ENCODE peak calls at places on chromosomes 6 and 20, in four cellular contexts. Y is brain microvascular endothelial cell; B is RWPE1; M is CD4-positive, alpha-beta T cell. S is an unnamed sample.
A peak's percentile ranks its signal among the peaks of the same experiment; 100 is the strongest.

GRCh38 chr6:2819891-2820814 is 21.5 kb downstream of the SERPINB1 start:
- DNase-seq in B (no peak), M (no peak), Y (no peak), S (no peak)

GRCh38 chr6:4943716-4944115 is 60.1 kb downstream of the RPP40 start:
- DNase-seq in Y (no peak), B (no peak), M (no peak), S (peak; percentile 43)

GRCh38 chr20:44589522-44589921 is 7.1 kb downstream of the PKIG start:
- DNase-seq in Y (no peak), B (no peak), M (no peak), S (no peak)

GRCh38 chr6:153442096-153442495 is 311.0 kb upstream of the RGS17 start:
- DNase-seq in M (no peak), B (no peak), Y (no peak), S (no peak)

GRCh38 chr6:10809098-10809497 is 29.2 kb downstream of the MAK start:
- DNase-seq in Y (no peak), B (no peak), M (no peak), S (peak; percentile 4)

GRCh38 chr6:5701086-5701661 is 305.6 kb downstream of the NRN1 start:
- DNase-seq in B (no peak), Y (no peak), M (no peak), S (no peak)

GRCh38 chr6:25041676-25042598 is 106.2 kb upstream of the RIPOR2 start:
- DNase-seq in M (peak; percentile 56), B (no peak), Y (no peak), S (no peak)

GRCh38 chr6:30793521-30794194 is 49.3 kb upstream of the IER3 start:
- DNase-seq in M (no peak), Y (peak; percentile 66), B (no peak), S (no peak)

GRCh38 chr20:46619445-46619844 is 31.8 kb downstream of the SLC13A3 start:
- DNase-seq in M (no peak), Y (no peak), B (no peak), S (no peak)

GRCh38 chr6:53573299-53573698 is 28.4 kb upstream of the GCLC start:
- DNase-seq in M (no peak), B (no peak), Y (no peak), S (no peak)

GRCh38 chr6:42118162-42119001 is 24.0 kb downstream of the C6orf132 start:
- DNase-seq in B (peak; percentile 68), M (no peak), Y (no peak), S (peak; percentile 89)

GRCh38 chr6:50850860-50851259 is 32.2 kb downstream of the TFAP2B start:
- DNase-seq in M (no peak), Y (no peak), B (no peak), S (no peak)

GRCh38 chr20:11844691-11845090 is 73.0 kb upstream of the BTBD3 start:
- DNase-seq in B (no peak), M (no peak), Y (no peak), S (no peak)

GRCh38 chr6:14721103-14721758 is 524.6 kb upstream of the JARID2 start:
- DNase-seq in M (no peak), Y (no peak), B (no peak), S (peak; percentile 81)

GRCh38 chr6:111757342-111757741 is 115.9 kb downstream of the FYN start:
- DNase-seq in B (peak; percentile 8), Y (peak; percentile 49), M (no peak), S (no peak)

GRCh38 chr6:44512868-44513641 is 125.5 kb downstream of the CDC5L start:
- DNase-seq in Y (no peak), B (no peak), M (no peak), S (no peak)

GRCh38 chr20:57785720-57786119 is 75.9 kb upstream of the PMEPA1 start:
- DNase-seq in B (no peak), M (no peak), Y (no peak), S (no peak)

GRCh38 chr20:37238426-37238825 is 23.2 kb downstream of the GHRH start:
- DNase-seq in M (no peak), B (no peak), Y (no peak), S (no peak)

GRCh38 chr6:127381384-127381783 is 38.0 kb upstream of the ECHDC1 start:
- DNase-seq in M (no peak), Y (no peak), B (no peak), S (no peak)

GRCh38 chr20:23147964-23148720 is 62.0 kb upstream of the CD93 start:
- DNase-seq in B (no peak), M (no peak), Y (peak; percentile 73), S (peak; percentile 80)

GRCh38 chr6:88730602-88731001 is 232.8 kb downstream of the RNGTT start:
- DNase-seq in B (peak; percentile 2), Y (peak; percentile 84), M (no peak), S (peak; percentile 61)

GRCh38 chr20:18628330-18628941 is 40.6 kb downstream of the DTD1 start:
- DNase-seq in B (peak; percentile 36), Y (no peak), M (no peak), S (peak; percentile 30)

GRCh38 chr6:127439718-127440117 is 19.5 kb downstream of the KIAA0408 start:
- DNase-seq in Y (no peak), B (no peak), M (no peak), S (no peak)

GRCh38 chr6:26354162-26354561 is 10.8 kb upstream of the BTN3A2 start:
- DNase-seq in Y (no peak), M (no peak), B (no peak), S (no peak)

GRCh38 chr20:4272225-4272624 is 256.9 kb upstream of the RNF24 start:
- DNase-seq in Y (no peak), B (no peak), M (no peak), S (peak; percentile 10)

GRCh38 chr6:136466789-136467585 is 83.2 kb downstream of the MAP7 start:
- DNase-seq in M (no peak), B (no peak), Y (no peak), S (no peak)

GRCh38 chr6:21468487-21468886 is 125.1 kb upstream of the SOX4 start:
- DNase-seq in B (no peak), M (no peak), Y (no peak), S (no peak)

GRCh38 chr6:165986647-165987482 is 180.8 kb downstream of the TBXT start:
- DNase-seq in Y (no peak), M (no peak), B (peak; percentile 7), S (peak; percentile 9)

GRCh38 chr20:36818185-36818584 is 44.6 kb upstream of the DSN1 start:
- DNase-seq in M (no peak), B (no peak), Y (no peak), S (no peak)

GRCh38 chr6:46184114-46184513 is 13.3 kb upstream of the ENPP5 start:
- DNase-seq in Y (peak; percentile 68), B (peak; percentile 53), M (no peak), S (peak; percentile 76)

GRCh38 chr20:52945862-52946522 is 26.2 kb upstream of the TSHZ2 start:
- DNase-seq in B (peak; percentile 91), M (no peak), Y (no peak), S (peak; percentile 69)

GRCh38 chr20:13610205-13610604 is 28.5 kb downstream of the TASP1 start:
- DNase-seq in Y (no peak), B (no peak), M (no peak), S (peak; percentile 5)

GRCh38 chr6:165850434-165851019 is 187.5 kb upstream of the PDE10A start:
- DNase-seq in M (no peak), B (peak; percentile 51), Y (peak; percentile 64), S (peak; percentile 57)

GRCh38 chr20:64226686-64227576 is 28.6 kb upstream of the PCMTD2 start:
- DNase-seq in M (peak; percentile 14), Y (no peak), B (no peak), S (no peak)

GRCh38 chr20:1330075-1330830 is 1.3 kb upstream of the SDCBP2 start:
- DNase-seq in B (peak; percentile 44), Y (no peak), M (peak; percentile 66), S (peak; percentile 89)

GRCh38 chr6:153032255-153032882 is 29.9 kb upstream of the MTRF1L start:
- DNase-seq in B (peak; percentile 20), Y (no peak), M (no peak), S (peak; percentile 46)

GRCh38 chr6:3409699-3410384 is 47.0 kb downstream of the SLC22A23 start:
- DNase-seq in Y (no peak), B (no peak), M (no peak), S (peak; percentile 50)

GRCh38 chr6:168837231-168837903 is 396.4 kb downstream of the SMOC2 start:
- DNase-seq in M (no peak), Y (no peak), B (no peak), S (no peak)

GRCh38 chr20:49964964-49965780 is 17.6 kb upstream of the SNAI1 start:
- DNase-seq in M (no peak), B (peak; percentile 60), Y (peak; percentile 45), S (peak; percentile 53)

DNA sequence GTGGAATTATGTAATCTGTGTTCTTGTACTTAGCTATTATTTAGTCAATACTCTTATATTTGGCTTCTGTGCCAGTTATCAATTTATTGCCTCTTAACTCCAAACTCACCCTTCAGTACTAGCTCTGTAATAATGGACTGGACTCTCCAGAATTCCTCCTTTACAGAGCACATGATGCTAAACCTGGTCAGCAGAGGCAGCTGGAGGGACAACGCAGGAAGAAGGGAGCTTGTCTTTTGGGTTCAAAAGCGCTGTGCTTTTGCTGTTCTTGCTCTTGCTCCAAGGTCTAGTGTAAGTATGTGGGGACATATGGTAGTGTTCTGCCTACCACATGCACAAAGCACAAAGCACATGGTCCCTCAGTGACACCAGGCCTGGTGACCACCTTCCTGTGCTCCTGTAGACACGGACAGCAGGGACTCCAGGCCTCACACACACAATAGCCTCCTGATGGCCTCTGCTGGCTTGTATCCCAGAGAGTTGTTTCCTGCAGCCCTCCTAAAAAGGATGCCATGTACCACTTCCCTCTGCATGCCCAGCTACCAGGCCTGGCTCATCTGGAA is 46.1 kb downstream of the CHD6 start:
- DNase-seq in M (no peak), Y (no peak), B (no peak), S (no peak)
- TF ChIP-seq CTCF in M (no peak), Y (peak; percentile 66), B (no peak), S (no peak)

GRCh38 chr6:113351183-113351834 is 505.8 kb upstream of the MARCKS start:
- DNase-seq in Y (peak; percentile 59), M (no peak), B (no peak), S (peak; percentile 33)
- TF ChIP-seq CTCF in Y (no peak), M (no peak), B (no peak), S (no peak)

DNA sequence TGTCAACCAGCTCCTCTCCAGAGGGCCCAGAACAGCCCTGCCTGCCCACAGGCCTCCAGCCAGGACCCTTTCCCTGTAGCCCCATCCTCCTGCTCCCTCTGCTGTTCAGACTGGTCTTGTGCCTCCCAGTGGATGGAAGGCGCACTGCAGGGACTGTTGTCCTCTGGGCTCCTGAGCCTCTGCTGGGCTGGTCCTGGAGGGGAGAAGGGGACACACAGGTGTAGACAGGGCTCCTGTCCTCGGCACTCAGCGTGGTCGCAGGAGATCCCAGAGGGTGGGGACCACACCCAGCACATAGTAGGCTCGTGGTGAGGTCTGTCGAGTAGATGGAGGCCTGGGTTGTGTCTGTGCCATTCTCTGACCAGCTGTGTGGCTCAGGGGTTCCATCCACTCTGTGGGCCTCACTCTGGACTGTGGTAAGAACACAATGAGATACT is 11.5 kb downstream of the ITPR3 start:
- DNase-seq in B (no peak), M (peak; percentile 47), Y (peak; percentile 12), S (peak; percentile 67)
- TF ChIP-seq CTCF in B (no peak), M (peak; percentile 57), Y (peak; percentile 95), S (peak; percentile 80)

GRCh38 chr6:159007510-159007909 is 7.5 kb upstream of the RSPH3 start:
- DNase-seq in B (no peak), M (no peak), Y (no peak), S (no peak)

GRCh38 chr6:159012201-159012600 is 12.2 kb upstream of the RSPH3 start:
- DNase-seq in M (no peak), Y (peak; percentile 10), B (no peak), S (no peak)

GRCh38 chr6:159004592-159004991 is 4.6 kb upstream of the RSPH3 start:
- DNase-seq in B (no peak), M (no peak), Y (no peak), S (no peak)

GRCh38 chr6:159013229-159013628 is 13.2 kb upstream of the RSPH3 start:
- DNase-seq in B (no peak), M (no peak), Y (no peak), S (no peak)

GRCh38 chr6:159008656-159009288 is 8.8 kb upstream of the RSPH3 start:
- DNase-seq in B (peak; percentile 52), M (no peak), Y (no peak), S (peak; percentile 53)
- TF ChIP-seq CTCF in B (peak; percentile 53), M (peak; percentile 85), Y (peak; percentile 38), S (peak; percentile 42)

S was measured in MCF 10A.